ENCODE peak calls at places on chromosome 1, in five cellular contexts. O is A549, S is GM12878, K is HepG2, G is K562. Q is an unnamed sample. For H3K4me1, the result is how much of the 10 kb centered on the place peaks cover.

GRCh38 chr1:188220051-188220450 is 1391.3 kb downstream of the PLA2G4A start:
- DNase-seq in O (no peak), S (no peak), K (no peak), G (no peak), Q (no peak)

GRCh38 chr1:189804352-189804751 is 673.3 kb downstream of the BRINP3 start:
- DNase-seq in O (no peak), S (no peak), K (no peak), G (no peak), Q (no peak)

GRCh38 chr1:19450811-19451564 is 34.4 kb downstream of the CAPZB start:
- DNase-seq in O (peak), S (no peak), K (no peak), G (no peak), Q (peak)

GRCh38 chr1:14871569-14871968 is 273.1 kb downstream of the KAZN start:
- DNase-seq in O (no peak), S (no peak), K (no peak), G (no peak), Q (no peak)

GRCh38 chr1:97136971-97137370 is 415.4 kb downstream of the PTBP2 start:
- DNase-seq in O (no peak), S (no peak), K (no peak), G (no peak), Q (no peak)

GRCh38 chr1:3625151-3625907 is 514 bp downstream of the TPRG1L start:
- DNase-seq in O (peak), S (no peak), K (peak), G (peak), Q (peak)

GRCh38 chr1:218259800-218260199 is 25.3 kb upstream of the RRP15 start:
- DNase-seq in O (peak), S (no peak), K (peak), G (peak), Q (peak)

GRCh38 chr1:44553127-44553758 is 121.0 kb downstream of the TMEM53 start:
- DNase-seq in O (peak), S (no peak), K (no peak), G (no peak), Q (no peak)

GRCh38 chr1:110291241-110292030 is 47.7 kb upstream of the RBM15 start:
- DNase-seq in O (no peak), S (no peak), K (no peak), G (no peak), Q (no peak)

GRCh38 chr1:8497196-8497878 is 179.4 kb downstream of the SLC45A1 start:
- DNase-seq in O (peak), S (no peak), K (no peak), G (no peak), Q (no peak)

GRCh38 chr1:31715097-31715872 is 11.5 kb upstream of the COL16A1 start:
- DNase-seq in O (peak), S (no peak), K (peak), G (peak), Q (peak)

GRCh38 chr1:23485002-23485332 is 988 bp upstream of the ASAP3 start:
- DNase-seq in O (no peak), S (no peak), K (no peak), G (peak), Q (no peak)
- H3K4me1 ChIP-seq in O (under half), S (under half), K (half or more), G (under half), Q (under half)

GRCh38 chr1:17287377-17287776 is 20.6 kb upstream of the PADI4 start:
- DNase-seq in O (peak), S (no peak), K (no peak), G (no peak), Q (no peak)
- TF ChIP-seq MYC in O (no peak), S (no peak), K (no peak), G (no peak), Q (no peak)

GRCh38 chr1:161089251-161089924 is at the start of gene NECTIN4:
- DNase-seq in O (no peak), S (no peak), K (no peak), G (no peak), Q (no peak)
- H3K4me1 ChIP-seq in O (half or more), S (under half), K (under half), G (under half), Q (under half)

GRCh38 chr1:36765785-36766300 is 268.5 kb downstream of the GRIK3 start:
- DNase-seq in O (no peak), S (no peak), K (no peak), G (no peak), Q (no peak)

GRCh38 chr1:36763771-36764170 is 270.5 kb downstream of the GRIK3 start:
- DNase-seq in O (no peak), S (no peak), K (no peak), G (peak), Q (no peak)

GRCh38 chr1:36764796-36765195 is 269.5 kb downstream of the GRIK3 start:
- DNase-seq in O (no peak), S (no peak), K (no peak), G (no peak), Q (no peak)

GRCh38 chr1:36768486-36769178 is 265.7 kb downstream of the GRIK3 start:
- DNase-seq in O (no peak), S (no peak), K (no peak), G (no peak), Q (no peak)

GRCh38 chr1:36766481-36766880 is 267.8 kb downstream of the GRIK3 start:
- DNase-seq in O (no peak), S (no peak), K (no peak), G (no peak), Q (no peak)
- TF ChIP-seq MYC in O (no peak), S (no peak), K (no peak), G (no peak), Q (no peak)